ENCODE peak calls at places on chromosomes 6 and 20, in six cellular contexts. J, C, V, U, W and B are unnamed samples.
A peak's percentile ranks its signal among the peaks of the same experiment; 100 is the strongest.

GRCh38 chr6:109791301-109791700 is 100.2 kb downstream of the FIG4 start:
- DNase-seq in J (no peak), V (peak; percentile 55), W (peak; percentile 13), C (no peak), U (no peak), B (no peak)

GRCh38 chr6:170152989-170153388 is 137.9 kb downstream of the DLL1 start:
- DNase-seq in V (no peak), W (peak; percentile 38), J (no peak), C (no peak), U (peak; percentile 32), B (no peak)

GRCh38 chr20:30486103-30486478 is 771.4 kb upstream of the DEFB115 start:
- DNase-seq in U (no peak), V (peak; percentile 26), C (no peak), W (no peak), J (no peak), B (no peak)

GRCh38 chr6:99393366-99393697 is 663 bp downstream of the COQ3 start:
- DNase-seq in C (no peak), J (no peak), U (no peak), V (no peak), W (peak; percentile 10), B (no peak)

GRCh38 chr20:24111858-24112257 is 123.3 kb upstream of the GGTLC1 start:
- DNase-seq in U (no peak), C (no peak), J (no peak), W (no peak), V (no peak), B (no peak)

GRCh38 chr6:27149140-27149539 is 98.4 kb upstream of the PRSS16 start:
- DNase-seq in J (no peak), U (no peak), V (no peak), W (peak; percentile 66), C (no peak), B (no peak)

GRCh38 chr6:10276106-10276505 is 138.8 kb downstream of the TFAP2A start:
- DNase-seq in U (no peak), W (no peak), C (no peak), V (no peak), J (no peak), B (no peak)

GRCh38 chr20:10314198-10314597 is 95.6 kb downstream of the SNAP25 start:
- DNase-seq in J (no peak), V (no peak), U (no peak), C (no peak), W (no peak), B (no peak)

GRCh38 chr6:21478411-21478810 is 115.1 kb upstream of the SOX4 start:
- DNase-seq in C (no peak), J (no peak), U (no peak), V (no peak), W (no peak), B (no peak)

GRCh38 chr20:62975812-62976413 is 23.4 kb downstream of the SLC17A9 start:
- DNase-seq in C (no peak), U (no peak), V (no peak), W (no peak), J (no peak), B (no peak)

GRCh38 chr20:41380551-41381262 is 14.1 kb upstream of the EMILIN3 start:
- DNase-seq in C (no peak), J (no peak), U (no peak), W (no peak), V (no peak), B (no peak)

GRCh38 chr20:51327251-51327841 is 215.2 kb downstream of the NFATC2 start:
- DNase-seq in W (no peak), V (no peak), C (no peak), U (no peak), J (no peak), B (no peak)

GRCh38 chr6:53483423-53484353 is 61.2 kb downstream of the GCLC start:
- DNase-seq in V (no peak), U (peak; percentile 26), J (no peak), C (peak; percentile 31), W (peak; percentile 81), B (no peak)

GRCh38 chr6:140684776-140685550 is 1310.5 kb upstream of the CITED2 start:
- DNase-seq in W (no peak), J (no peak), C (no peak), V (no peak), U (no peak), B (no peak)

GRCh38 chr20:45835230-45836224 is 1.9 kb downstream of the SNX21 start:
- DNase-seq in J (no peak), C (no peak), W (peak; percentile 83), V (no peak), U (no peak), B (no peak)

GRCh38 chr20:25032478-25033183 is 25.3 kb downstream of the ACSS1 start:
- DNase-seq in W (peak; percentile 12), J (no peak), U (peak; percentile 88), C (no peak), V (no peak), B (no peak)

GRCh38 chr20:21902391-21902790 is 196.9 kb downstream of the PAX1 start:
- DNase-seq in C (no peak), W (no peak), V (no peak), U (no peak), J (no peak), B (no peak)

GRCh38 chr6:95578106-95578410 is 723 bp downstream of the MANEA start:
- DNase-seq in V (no peak), J (no peak), U (peak; percentile 15), C (no peak), W (peak; percentile 37), B (no peak)

GRCh38 chr6:158560787-158561246 is 926 bp downstream of the TMEM181 start:
- DNase-seq in J (no peak), U (no peak), V (no peak), C (peak; percentile 58), W (peak; percentile 66), B (no peak)

GRCh38 chr20:31806564-31807355 is 12.4 kb upstream of the MYLK2 start:
- DNase-seq in C (no peak), U (no peak), J (peak; percentile 28), W (no peak), V (no peak), B (no peak)

GRCh38 chr6:4603291-4603690 is 172.9 kb upstream of the CDYL start:
- DNase-seq in C (no peak), J (peak; percentile 49), W (no peak), U (no peak), V (no peak), B (no peak)

GRCh38 chr6:125662301-125662700 is 87.1 kb upstream of the HEY2 start:
- DNase-seq in W (no peak), U (no peak), V (no peak), C (no peak), J (no peak), B (no peak)

GRCh38 chr20:62949887-62950286 is 2.6 kb upstream of the SLC17A9 start:
- DNase-seq in C (no peak), W (no peak), U (no peak), J (no peak), V (no peak), B (no peak)

GRCh38 chr20:53677447-53678314 is 84.0 kb upstream of the ZNF217 start:
- DNase-seq in J (peak; percentile 86), W (peak; percentile 90), V (no peak), C (no peak), U (peak; percentile 92), B (no peak)

GRCh38 chr20:57791178-57791945 is 81.5 kb upstream of the PMEPA1 start:
- DNase-seq in U (no peak), V (no peak), W (no peak), J (no peak), C (no peak), B (no peak)

GRCh38 chr6:27795697-27796494 is 116.3 kb downstream of the OR2B2 start:
- DNase-seq in J (peak; percentile 70), W (peak; percentile 93), U (peak; percentile 95), C (peak; percentile 53), V (peak; percentile 75), B (peak; percentile 91)

GRCh38 chr6:134217110-134217509 is 100.8 kb downstream of the SGK1 start:
- DNase-seq in J (no peak), W (no peak), C (no peak), U (no peak), V (no peak), B (no peak)

DNA sequence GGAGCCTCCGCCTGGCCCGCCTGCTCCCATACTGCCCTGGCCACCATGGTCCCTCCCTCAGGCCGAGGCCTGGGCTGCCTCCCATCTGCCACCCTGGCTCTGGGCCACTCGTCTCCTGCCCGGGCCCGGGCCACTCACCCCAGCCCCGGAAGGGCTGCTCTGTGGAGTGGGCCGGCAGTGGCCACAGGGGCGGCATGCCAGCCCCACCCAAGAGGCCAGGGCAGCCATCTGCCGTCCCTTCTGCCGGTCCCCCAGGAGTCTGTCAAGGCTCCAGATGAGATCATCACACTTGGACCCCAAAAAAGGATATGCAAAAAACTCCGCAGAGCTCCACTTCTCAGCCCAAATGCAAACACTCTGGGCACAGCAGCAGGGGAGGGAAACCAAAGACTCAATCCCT is 23.8 kb upstream of the TLDC2 start:
- DNase-seq in V (no peak), C (no peak), J (no peak), U (no peak), W (no peak), B (no peak)
- TF ChIP-seq GABPA in V (no peak), C (no peak), J (no peak), U (no peak), W (no peak), B (no peak)

GRCh38 chr20:49558826-49559225 is 9.1 kb downstream of the PTGIS start:
- DNase-seq in U (no peak), J (no peak), W (no peak), V (no peak), C (no peak), B (no peak)

GRCh38 chr20:49559411-49560081 is 8.4 kb downstream of the PTGIS start:
- DNase-seq in J (no peak), W (no peak), V (no peak), U (no peak), C (no peak), B (no peak)

GRCh38 chr20:49561256-49561655 is 6.7 kb downstream of the PTGIS start:
- DNase-seq in J (no peak), W (no peak), C (no peak), U (no peak), V (no peak), B (no peak)

GRCh38 chr20:49560646-49561045 is 7.3 kb downstream of the PTGIS start:
- DNase-seq in W (no peak), V (no peak), C (no peak), U (no peak), J (no peak), B (no peak)

GRCh38 chr20:49560186-49560585 is 7.8 kb downstream of the PTGIS start:
- DNase-seq in J (no peak), C (no peak), V (no peak), W (no peak), U (no peak), B (no peak)
- TF ChIP-seq GABPA in J (no peak), C (no peak), V (no peak), W (no peak), U (no peak), B (no peak)

GRCh38 chr6:163543311-163543710 is 128.8 kb downstream of the QKI start:
- DNase-seq in U (no peak), C (no peak), V (no peak), W (no peak), J (no peak), B (no peak)
- TF ChIP-seq GABPA in U (no peak), C (no peak), V (no peak), W (no peak), J (no peak), B (no peak)

DNA sequence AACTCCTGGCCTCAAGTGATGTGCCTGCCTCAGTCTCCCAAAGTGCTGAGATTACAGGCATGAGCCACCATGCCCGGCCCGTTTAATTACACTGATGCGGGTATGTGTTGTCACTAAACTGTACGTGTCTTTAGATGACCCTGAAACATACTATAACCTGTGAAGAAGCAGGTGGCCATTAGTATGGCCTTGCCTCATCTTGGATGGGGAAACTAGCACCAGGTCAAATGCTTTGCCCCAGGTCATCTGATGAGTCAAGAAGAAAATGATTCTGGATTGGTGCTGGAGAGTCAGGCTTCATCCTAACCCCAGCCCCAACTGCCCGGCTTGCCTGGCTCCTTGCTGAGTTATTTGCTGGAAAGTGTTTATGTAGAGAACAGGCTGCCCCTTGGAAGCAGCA is 2.9 kb upstream of the SASH1 start:
- DNase-seq in J (no peak), U (no peak), W (no peak), V (no peak), C (no peak), B (no peak)
- TF ChIP-seq GABPA in J (no peak), U (no peak), W (no peak), V (no peak), C (no peak), B (no peak)